ENCODE peak calls at places on chromosomes 7 and 10, in eight cellular contexts. G is thoracic aorta, O is brain microvascular endothelial cell, N is hepatocyte, Z is AG10803, P is esophagus squamous epithelium, M is kidney, U is colonic mucosa. J is an unnamed sample.

GRCh38 chr7:3309140-3309539 is 8.1 kb downstream of the SDK1 start:
- DNase-seq in P (no peak), O (no peak), U (no peak), Z (no peak), M (no peak), G (no peak), N (no peak), J (peak; percentile 36)

GRCh38 chr10:70538195-70538520 is 59.6 kb downstream of the PALD1 start:
- DNase-seq in O (no peak), Z (no peak), N (no peak), U (no peak), P (no peak), G (no peak), M (no peak), J (no peak)

GRCh38 chr7:124762611-124763143 is 2.9 kb downstream of the GPR37 start:
- DNase-seq in U (peak; percentile 66), P (no peak), M (no peak), O (no peak), N (peak; percentile 20), G (no peak), Z (no peak), J (no peak)

GRCh38 chr10:58704226-58705200 is 191.8 kb downstream of the BICC1 start:
- DNase-seq in Z (peak; percentile 89), M (no peak), N (no peak), G (no peak), U (no peak), O (peak; percentile 61), P (no peak), J (peak; percentile 82)

GRCh38 chr10:5970527-5970926 is 6.8 kb downstream of the IL15RA start:
- DNase-seq in G (no peak), O (no peak), P (no peak), N (no peak), U (peak; percentile 16), M (no peak), Z (no peak), J (no peak)

GRCh38 chr10:45000138-45000763 is 472 bp upstream of the ZNF22 start:
- DNase-seq in Z (peak; percentile 86), O (peak; percentile 73), U (peak; percentile 55), M (peak; percentile 93), P (no peak), G (no peak), N (no peak), J (peak; percentile 36)

GRCh38 chr7:50564630-50565558 is at the start of gene DDC:
- DNase-seq in Z (no peak), O (no peak), N (peak; percentile 55), P (no peak), G (no peak), U (peak; percentile 69), M (no peak), J (no peak)

GRCh38 chr10:127524869-127525268 is 24.2 kb upstream of the NPS start:
- DNase-seq in P (no peak), O (no peak), U (no peak), M (no peak), G (no peak), Z (peak; percentile 3), N (no peak), J (peak; percentile 4)

GRCh38 chr10:70494966-70495365 is 16.4 kb downstream of the PALD1 start:
- DNase-seq in Z (no peak), N (no peak), O (no peak), P (no peak), G (no peak), U (no peak), M (no peak), J (peak; percentile 52)

GRCh38 chr10:47137311-47137851 is 162.6 kb upstream of the GDF10 start:
- DNase-seq in M (no peak), O (peak; percentile 96), P (no peak), N (peak; percentile 24), Z (peak; percentile 86), U (no peak), G (no peak), J (peak; percentile 21)

GRCh38 chr10:119401671-119402395 is 140.7 kb downstream of the RGS10 start:
- DNase-seq in G (peak; percentile 33), U (peak; percentile 46), P (no peak), N (peak; percentile 64), M (no peak), Z (peak; percentile 99), O (peak; percentile 97), J (peak; percentile 100)

GRCh38 chr7:157670490-157671357 is 333.9 kb downstream of the DNAJB6 start:
- DNase-seq in Z (no peak), G (no peak), U (no peak), M (peak; percentile 43), N (no peak), O (no peak), P (no peak), J (peak; percentile 11)

GRCh38 chr10:73810735-73811465 is 498 bp downstream of the NDST2 start:
- DNase-seq in O (no peak), G (no peak), M (peak; percentile 89), Z (peak; percentile 24), N (peak; percentile 41), U (peak; percentile 57), P (no peak), J (peak; percentile 54)

GRCh38 chr10:62870866-62871265 is 54.7 kb upstream of the EGR2 start:
- DNase-seq in M (no peak), G (no peak), U (no peak), N (no peak), Z (no peak), O (no peak), P (no peak), J (no peak)

GRCh38 chr7:29853072-29853471 is 46.8 kb downstream of the WIPF3 start:
- DNase-seq in O (no peak), Z (no peak), G (no peak), N (no peak), P (no peak), U (no peak), M (no peak), J (no peak)

GRCh38 chr7:92997144-92997543 is 120.6 kb downstream of the SAMD9 start:
- DNase-seq in N (no peak), M (no peak), Z (no peak), P (no peak), G (no peak), U (no peak), O (no peak), J (peak; percentile 15)

GRCh38 chr10:123562811-123563580 is 103.2 kb upstream of the GPR26 start:
- DNase-seq in U (peak; percentile 8), G (no peak), M (no peak), O (no peak), N (no peak), P (no peak), Z (peak; percentile 9), J (no peak)

GRCh38 chr10:104109908-104110662 is 11.9 kb upstream of the SFR1 start:
- DNase-seq in Z (peak; percentile 86), M (no peak), P (no peak), U (no peak), N (peak; percentile 26), O (peak; percentile 84), G (no peak), J (peak; percentile 85)

GRCh38 chr10:59865101-59865500 is 41.3 kb downstream of the CCDC6 start:
- DNase-seq in M (no peak), U (peak; percentile 74), Z (no peak), P (no peak), G (no peak), N (peak; percentile 13), O (no peak), J (peak; percentile 24)

GRCh38 chr10:75244487-75245353 is 9.0 kb upstream of the COMTD1 start:
- DNase-seq in O (no peak), M (no peak), Z (no peak), P (no peak), N (no peak), U (peak; percentile 53), G (no peak), J (no peak)

GRCh38 chr7:151780626-151781025 is 96.3 kb downstream of the PRKAG2 start:
- DNase-seq in P (no peak), N (no peak), Z (no peak), M (no peak), U (no peak), G (no peak), O (no peak), J (no peak)

GRCh38 chr10:24589265-24589664 is 134.4 kb downstream of the ARHGAP21 start:
- DNase-seq in G (no peak), U (no peak), O (no peak), P (no peak), M (no peak), Z (no peak), N (no peak), J (no peak)

GRCh38 chr10:24596531-24596930 is 127.2 kb downstream of the ARHGAP21 start:
- DNase-seq in U (no peak), Z (no peak), O (no peak), M (no peak), N (no peak), P (no peak), G (no peak), J (no peak)

GRCh38 chr10:24590697-24591457 is 132.8 kb downstream of the ARHGAP21 start:
- DNase-seq in Z (no peak), G (no peak), N (no peak), O (no peak), M (no peak), U (no peak), P (no peak), J (no peak)
- H3K4me3 ChIP-seq in Z (no peak overlapping the region), G (no peak overlapping the region), N (no peak overlapping the region), O (no peak overlapping the region), M (no peak overlapping the region), U (no peak overlapping the region), P (no peak overlapping the region), J (no peak overlapping the region)

DNA sequence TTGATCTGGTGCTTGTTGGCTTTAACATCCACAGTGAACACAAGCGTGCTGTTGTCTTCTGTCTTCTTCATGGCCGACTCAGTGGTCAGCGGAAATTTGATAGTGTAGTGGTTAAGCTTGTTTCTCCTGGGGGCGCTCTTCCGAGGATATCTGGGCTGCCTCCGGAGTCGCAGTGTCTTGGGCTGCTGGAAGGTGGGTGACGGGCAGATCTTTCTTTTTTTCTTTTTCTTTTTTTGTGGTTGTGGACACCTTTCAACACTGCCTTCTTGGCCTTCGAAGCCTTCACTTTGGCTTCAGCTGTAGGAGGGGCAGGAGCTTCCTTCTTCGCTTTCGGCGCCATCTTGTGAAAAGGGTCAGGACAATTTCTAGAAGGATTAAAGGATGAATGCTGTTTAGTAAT is 23.8 kb upstream of the RPA3 start:
- DNase-seq in Z (no peak), P (no peak), G (no peak), N (no peak), M (no peak), U (no peak), O (no peak), J (no peak)
- TF ChIP-seq CTCF in Z (no peak), P (no peak), G (no peak), N (no peak), M (no peak), U (no peak), O (no peak), J (no peak)

GRCh38 chr7:77827999-77828398 is 29.4 kb downstream of the PHTF2 start:
- DNase-seq in O (no peak), Z (no peak), M (no peak), G (no peak), P (no peak), N (no peak), U (no peak), J (no peak)
- H3K4me3 ChIP-seq in O (no peak overlapping the region), Z (no peak overlapping the region), M (no peak overlapping the region), G (no peak overlapping the region), P (no peak overlapping the region), N (no peak overlapping the region), U (no peak overlapping the region), J (no peak overlapping the region)

DNA sequence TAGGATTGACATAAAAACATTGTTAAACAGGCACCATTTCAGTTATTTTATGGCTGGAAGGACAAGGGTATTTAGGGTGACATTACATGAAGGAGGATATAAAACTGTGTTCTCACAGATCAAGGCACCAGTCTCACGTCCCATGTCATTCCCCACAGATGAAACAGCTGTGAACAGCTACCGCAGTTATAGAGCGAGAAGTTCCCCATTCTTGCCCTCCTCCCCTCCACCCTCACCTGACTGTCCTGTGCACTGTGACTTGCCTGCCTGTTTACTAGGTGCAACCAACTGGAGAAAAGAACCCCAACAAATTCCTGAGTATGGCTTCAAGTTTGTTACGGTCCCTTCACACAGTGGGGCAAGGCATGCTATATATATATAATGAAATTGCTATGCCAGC is 141.6 kb downstream of the SND1 start:
- DNase-seq in P (no peak), O (no peak), N (no peak), M (no peak), G (no peak), Z (no peak), U (no peak), J (no peak)
- TF ChIP-seq CTCF in P (no peak), O (no peak), N (no peak), M (no peak), G (no peak), Z (no peak), U (no peak), J (no peak)

J was measured in foreskin fibroblast.